ENCODE peak calls at places on chromosomes 3 and 15, in nine cellular contexts. P, G, E, L, R, U, W, Q and C are unnamed samples.

GRCh38 chr15:48191574-48192225 is at the start of gene CTXN2:
- DNase-seq in P (no peak), W (no peak), R (no peak), L (no peak), G (no peak), E (no peak), U (no peak), Q (no peak), C (no peak)

GRCh38 chr15:67674983-67675382 is 132.5 kb downstream of the MAP2K5 start:
- DNase-seq in R (no peak), Q (no peak), G (no peak), E (peak; percentile 4), U (no peak), P (no peak), L (no peak), W (no peak), C (no peak)

GRCh38 chr3:69370156-69370944 is 15.5 kb downstream of the FRMD4B start:
- DNase-seq in W (peak; percentile 86), U (no peak), L (peak; percentile 90), P (peak; percentile 23), Q (peak; percentile 43), R (peak; percentile 74), G (peak; percentile 90), E (peak; percentile 55), C (no peak)

GRCh38 chr15:74799255-74799842 is 13.3 kb upstream of the LMAN1L start:
- DNase-seq in L (no peak), P (no peak), R (no peak), E (no peak), W (no peak), Q (no peak), G (no peak), U (no peak), C (no peak)

GRCh38 chr3:128567705-128568356 is 74.8 kb upstream of the GATA2 start:
- DNase-seq in L (no peak), Q (no peak), W (no peak), E (no peak), U (no peak), R (no peak), G (no peak), P (no peak), C (no peak)

GRCh38 chr3:121844892-121845291 is 9.9 kb downstream of the EAF2 start:
- DNase-seq in G (no peak), U (no peak), L (no peak), E (no peak), W (no peak), Q (no peak), P (no peak), R (no peak), C (no peak)

GRCh38 chr3:42190701-42191442 is 75.1 kb downstream of the CCK start:
- DNase-seq in E (peak; percentile 49), L (no peak), Q (peak; percentile 48), P (peak; percentile 90), G (peak; percentile 72), R (peak; percentile 83), U (no peak), W (peak; percentile 77), C (peak; percentile 71)

GRCh38 chr3:197750396-197750831 is 731 bp downstream of the FYTTD1 start:
- DNase-seq in P (peak; percentile 61), Q (peak; percentile 55), G (peak; percentile 86), W (peak; percentile 77), R (peak; percentile 72), U (no peak), E (peak; percentile 70), L (peak; percentile 59), C (peak; percentile 48)

GRCh38 chr3:9397911-9398714 is 698 bp downstream of the SETD5 start:
- DNase-seq in G (peak; percentile 70), E (peak; percentile 47), U (no peak), Q (peak; percentile 52), W (peak; percentile 85), L (peak; percentile 34), P (no peak), R (peak; percentile 43), C (peak; percentile 70)

GRCh38 chr3:8964436-8965370 is 1.4 kb upstream of the RAD18 start:
- DNase-seq in Q (no peak), E (peak; percentile 77), R (peak; percentile 47), U (peak; percentile 70), G (no peak), P (peak; percentile 98), W (no peak), L (no peak), C (no peak)

GRCh38 chr3:38998086-38998485 is 53.7 kb downstream of the SCN11A start:
- DNase-seq in R (no peak), W (no peak), E (no peak), Q (no peak), U (no peak), G (no peak), L (no peak), P (peak; percentile 38), C (no peak)

GRCh38 chr3:168139947-168140346 is 44.2 kb upstream of the GOLIM4 start:
- DNase-seq in L (no peak), Q (no peak), W (no peak), E (no peak), P (peak; percentile 64), G (no peak), R (no peak), U (no peak), C (no peak)

DNA sequence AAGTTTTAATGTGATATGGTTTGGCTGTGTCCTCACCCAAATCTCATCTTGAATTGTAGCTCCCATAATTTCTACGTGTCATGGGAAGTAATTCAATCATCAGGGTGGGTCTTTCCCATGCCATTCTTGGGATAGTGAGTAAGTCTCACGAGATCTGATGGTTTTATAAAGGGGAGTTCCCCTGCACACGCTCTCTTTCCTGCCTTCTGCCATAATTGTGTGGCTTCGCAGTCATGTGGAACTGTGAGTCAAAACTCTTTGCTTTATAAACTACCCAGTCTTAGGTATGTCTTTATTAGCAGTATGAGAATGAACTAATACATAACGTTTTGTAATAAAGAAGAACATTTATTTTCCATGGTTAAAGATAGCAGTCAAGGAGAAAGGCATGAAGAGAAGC is 39.2 kb upstream of the GOLIM4 start:
- DNase-seq in G (no peak), R (no peak), W (no peak), L (no peak), Q (no peak), P (no peak), U (no peak), E (no peak), C (no peak)
- H3K4me3 ChIP-seq in G (no peak overlapping the region), R (no peak overlapping the region), W (no peak overlapping the region), L (no peak overlapping the region), Q (no peak overlapping the region), P (no peak overlapping the region), U (no peak overlapping the region), E (no peak overlapping the region), C (no peak overlapping the region)

GRCh38 chr3:64554086-64554920 is 133.5 kb downstream of the ADAMTS9 start:
- DNase-seq in P (no peak), W (no peak), Q (no peak), G (no peak), U (no peak), R (no peak), L (no peak), E (no peak), C (no peak)
- TF ChIP-seq CTCF in P (no peak), W (no peak), Q (no peak), G (no peak), U (no peak), R (no peak), L (no peak), E (no peak), C (no peak)

DNA sequence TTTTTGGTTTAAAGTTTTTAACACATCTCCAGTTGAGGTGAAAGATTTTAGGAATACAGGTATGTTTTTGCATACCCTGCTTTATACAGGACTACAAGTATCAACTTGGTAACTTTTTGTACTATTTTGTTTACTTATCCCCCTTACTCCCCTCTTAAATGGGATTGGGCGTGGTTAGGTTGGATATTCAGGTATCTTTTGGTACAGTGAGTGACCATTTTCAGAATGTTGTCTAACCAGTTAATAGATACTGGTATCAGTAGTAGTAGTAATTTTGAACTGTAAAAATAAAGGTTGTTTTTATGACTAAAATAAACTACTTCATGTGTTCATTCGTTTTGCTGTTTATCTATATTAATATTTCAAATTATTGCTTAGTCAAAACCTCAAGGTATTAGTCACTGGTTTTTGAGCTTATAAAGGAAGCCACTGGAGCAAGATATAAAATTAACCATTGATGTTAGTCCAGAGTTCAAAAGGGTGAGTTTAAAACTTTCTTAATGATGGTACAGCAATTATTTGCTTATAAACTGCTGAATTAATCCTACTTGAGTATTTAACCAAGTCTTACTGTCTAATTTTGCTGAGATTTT is 3.3 kb downstream of the MME start:
- DNase-seq in W (no peak), R (no peak), U (no peak), P (peak; percentile 32), L (no peak), E (no peak), G (no peak), Q (no peak), C (no peak)
- H3K4me3 ChIP-seq in W (no peak overlapping the region), R (no peak overlapping the region), U (no peak overlapping the region), P (no peak overlapping the region), L (no peak overlapping the region), E (no peak overlapping the region), G (no peak overlapping the region), Q (no peak overlapping the region), C (no peak overlapping the region)

GRCh38 chr15:75923756-75924155 is 20.1 kb downstream of the FBXO22 start:
- DNase-seq in P (no peak), L (no peak), E (no peak), R (no peak), W (no peak), Q (no peak), G (no peak), U (no peak), C (no peak)

GRCh38 chr15:75924576-75924975 is 20.9 kb downstream of the FBXO22 start:
- DNase-seq in L (no peak), W (no peak), P (peak; percentile 66), U (no peak), E (no peak), R (peak; percentile 33), G (no peak), Q (no peak), C (no peak)

GRCh38 chr15:75925440-75925839 is 21.8 kb downstream of the FBXO22 start:
- DNase-seq in G (no peak), W (no peak), Q (no peak), R (no peak), E (no peak), U (no peak), L (no peak), P (no peak), C (no peak)

GRCh38 chr15:75920079-75920478 is 16.4 kb downstream of the FBXO22 start:
- DNase-seq in G (no peak), R (no peak), P (no peak), W (no peak), U (no peak), L (no peak), E (no peak), Q (no peak), C (no peak)

DNA sequence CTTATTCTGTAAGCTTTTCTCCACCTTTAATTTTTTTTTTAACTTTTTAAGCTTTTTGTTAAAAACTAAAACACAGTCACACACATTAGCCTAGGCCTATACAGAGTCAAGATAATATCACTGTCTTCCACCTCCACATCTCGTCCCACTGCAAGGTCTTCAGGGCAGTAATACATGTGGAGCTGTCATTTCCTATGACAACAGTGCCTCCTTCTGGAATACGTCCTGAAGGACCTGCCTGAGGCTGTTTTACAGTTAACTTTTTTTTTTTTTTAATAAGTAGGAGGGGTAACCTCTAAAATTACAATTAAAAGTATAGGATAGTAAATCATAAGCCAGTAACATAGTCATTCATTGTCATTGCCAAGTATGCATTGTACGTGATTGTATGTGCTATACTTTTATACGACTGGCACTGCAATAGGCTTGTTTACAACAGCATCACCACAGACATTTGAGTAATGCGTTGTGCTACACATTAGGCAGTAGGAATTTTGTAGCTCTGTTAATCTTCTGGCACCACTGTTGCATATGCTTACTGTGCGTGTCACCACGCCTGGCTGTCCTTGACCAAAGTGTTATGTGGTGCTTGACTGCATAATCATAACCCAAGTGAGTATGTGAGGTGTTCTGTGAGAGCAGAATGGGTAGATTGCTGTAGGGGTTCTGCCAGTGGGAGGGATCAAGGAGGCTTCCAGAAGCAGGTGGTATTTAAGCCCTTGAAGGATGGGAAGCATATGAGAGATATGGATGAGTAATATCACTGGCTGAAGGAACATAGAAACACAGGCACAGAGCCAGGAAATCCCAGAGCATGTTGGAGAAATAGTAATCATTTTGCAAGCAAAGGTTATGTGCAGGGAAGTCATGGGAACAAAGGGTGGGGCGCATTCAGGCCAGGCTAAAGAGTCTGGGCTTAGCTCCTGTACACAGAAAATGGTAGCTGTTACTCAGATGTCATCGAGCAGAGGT is 18.3 kb downstream of the FBXO22 start:
- DNase-seq in P (peak; percentile 50), W (no peak), U (peak; percentile 29), Q (no peak), E (peak; percentile 76), R (peak; percentile 56), L (peak; percentile 34), G (peak; percentile 64), C (peak; percentile 28)
- TF ChIP-seq CTCF in P (peak; percentile 65), W (no peak), U (peak; percentile 35), Q (no peak), E (peak; percentile 45), R (no peak), L (peak; percentile 44), G (no peak), C (no peak)